ENCODE peak calls at places on chromosome 5, in eight cellular contexts. G is RCC 7860; I is C1 segment of cervical spinal cord; Q is nucleus accumbens; A is choroid plexus epithelial cell; J is activated T-cell treated with anti-CD3 and anti-CD28 coated beads, Interleukin-2, amount 50 U/mL, for 72 hours; Y is HS-27A; L is NAMALWA. K is an unnamed sample.

GRCh38 chr5:9454012-9454481 is 91.8 kb downstream of the SEMA5A start:
- DNase-seq in Q (no peak), A (no peak), G (peak; percentile 43), I (no peak), Y (no peak), L (no peak), J (no peak), K (no peak)

GRCh38 chr5:132877938-132878337 is 4.5 kb downstream of the LEAP2 start:
- DNase-seq in I (no peak), L (no peak), J (no peak), G (peak; percentile 74), Q (no peak), Y (no peak), A (peak; percentile 57), K (no peak)

GRCh38 chr5:90809695-90810094 is 251.1 kb downstream of the ADGRV1 start:
- DNase-seq in A (no peak), G (no peak), J (no peak), L (no peak), Q (no peak), Y (no peak), I (no peak), K (no peak)

GRCh38 chr5:121987685-121988073 is 25.9 kb downstream of the SRFBP1 start:
- DNase-seq in I (no peak), Q (no peak), Y (no peak), L (no peak), G (no peak), J (no peak), A (no peak), K (no peak)

GRCh38 chr5:77101298-77101697 is 14.2 kb upstream of the ZBED3 start:
- DNase-seq in I (no peak), A (peak; percentile 49), Q (no peak), G (peak; percentile 13), Y (no peak), L (no peak), J (no peak), K (no peak)

GRCh38 chr5:139650689-139651501 is 2.7 kb downstream of the CXXC5 start:
- DNase-seq in I (no peak), G (peak; percentile 59), A (peak; percentile 56), Q (peak; percentile 71), J (no peak), L (no peak), Y (no peak), K (no peak)

GRCh38 chr5:98042521-98042920 is 730.9 kb upstream of the RGMB start:
- DNase-seq in G (no peak), I (no peak), Q (no peak), L (no peak), J (no peak), A (no peak), Y (no peak), K (no peak)

GRCh38 chr5:77224672-77225355 is 14.3 kb downstream of the PDE8B start:
- DNase-seq in I (no peak), Y (no peak), G (no peak), L (no peak), A (peak; percentile 85), Q (no peak), J (no peak), K (no peak)

GRCh38 chr5:91177085-91177484 is 206.0 kb downstream of the ARRDC3 start:
- DNase-seq in Y (no peak), A (no peak), G (no peak), Q (no peak), L (no peak), J (no peak), I (no peak), K (no peak)

GRCh38 chr5:53503819-53504218 is 23.4 kb downstream of the FST start:
- DNase-seq in J (no peak), A (peak; percentile 31), G (no peak), Y (no peak), Q (no peak), I (no peak), L (no peak), K (no peak)

GRCh38 chr5:132089363-132089762 is 15.8 kb downstream of the CSF2 start:
- DNase-seq in A (no peak), G (no peak), Y (no peak), L (no peak), J (peak; percentile 1), Q (no peak), I (no peak), K (no peak)

GRCh38 chr5:4924581-4924980 is 215.5 kb upstream of the ADAMTS16 start:
- DNase-seq in A (peak; percentile 0), Q (no peak), L (no peak), J (no peak), Y (no peak), G (peak; percentile 70), I (no peak), K (no peak)

GRCh38 chr5:120344181-120344580 is 119.9 kb upstream of the PRR16 start:
- DNase-seq in Q (no peak), J (no peak), A (no peak), Y (no peak), I (no peak), G (no peak), L (no peak), K (no peak)

GRCh38 chr5:78573318-78573717 is 75.3 kb downstream of the LHFPL2 start:
- DNase-seq in L (peak; percentile 6), J (no peak), Q (no peak), A (no peak), Y (no peak), I (no peak), G (no peak), K (no peak)

GRCh38 chr5:143985832-143986485 is 174.0 kb downstream of the HMHB1 start:
- DNase-seq in G (peak; percentile 78), L (no peak), A (peak; percentile 62), I (no peak), Y (peak; percentile 59), Q (no peak), J (no peak), K (peak; percentile 7)

GRCh38 chr5:156036640-156037039 is 290.3 kb upstream of the SGCD start:
- DNase-seq in Q (no peak), Y (no peak), L (no peak), I (no peak), J (no peak), A (no peak), G (no peak), K (no peak)

GRCh38 chr5:93891491-93892480 is 150.4 kb upstream of the POU5F2 start:
- DNase-seq in G (no peak), L (no peak), Q (no peak), J (no peak), I (no peak), Y (no peak), A (no peak), K (peak; percentile 98)

GRCh38 chr5:9829621-9830020 is 199.5 kb upstream of the TAS2R1 start:
- DNase-seq in A (no peak), Y (no peak), L (no peak), J (no peak), G (peak; percentile 84), I (no peak), Q (no peak), K (no peak)

GRCh38 chr5:149153751-149154610 is 12.7 kb downstream of the ABLIM3 start:
- DNase-seq in L (no peak), Q (no peak), J (no peak), A (peak; percentile 87), G (peak; percentile 69), Y (no peak), I (no peak), K (no peak)

GRCh38 chr5:52672459-52672858 is 115.3 kb upstream of the ITGA1 start:
- DNase-seq in J (no peak), G (no peak), I (no peak), A (no peak), Q (no peak), L (no peak), Y (no peak), K (no peak)

GRCh38 chr5:149426931-149427330 is 47.8 kb upstream of the IL17B start:
- DNase-seq in L (no peak), J (no peak), Y (no peak), A (peak; percentile 50), I (no peak), G (peak; percentile 61), Q (no peak), K (no peak)

GRCh38 chr5:135271533-135272310 is 127.3 kb downstream of the MACROH2A1 start:
- DNase-seq in I (no peak), Y (no peak), Q (no peak), L (no peak), G (no peak), A (no peak), J (no peak), K (no peak)

GRCh38 chr5:169567079-169567478 is 16.5 kb upstream of the SPDL1 start:
- DNase-seq in Y (no peak), G (no peak), L (no peak), A (peak; percentile 33), I (no peak), Q (no peak), J (no peak), K (no peak)

GRCh38 chr5:54307583-54307982 is 2.8 kb downstream of the ARL15 start:
- DNase-seq in A (no peak), I (no peak), L (no peak), G (no peak), Y (no peak), J (no peak), Q (no peak), K (no peak)

GRCh38 chr5:45383985-45384384 is 312.2 kb downstream of the HCN1 start:
- DNase-seq in A (peak; percentile 7), G (no peak), Q (no peak), J (no peak), I (no peak), L (no peak), Y (no peak), K (no peak)

GRCh38 chr5:150159741-150160179 is 4.1 kb upstream of the PDGFRB start:
- DNase-seq in Q (no peak), I (no peak), J (no peak), L (peak; percentile 18), G (no peak), Y (no peak), A (peak; percentile 83), K (no peak)

GRCh38 chr5:61790007-61790406 is 457.9 kb downstream of the ZSWIM6 start:
- DNase-seq in Q (no peak), J (no peak), Y (no peak), L (no peak), G (no peak), A (no peak), I (no peak), K (no peak)

GRCh38 chr5:93583799-93584530 is 943 bp downstream of the NR2F1 start:
- DNase-seq in Y (no peak), I (no peak), J (no peak), Q (no peak), A (no peak), G (peak; percentile 9), L (no peak), K (peak; percentile 39)

GRCh38 chr5:59790399-59791130 is 103.0 kb downstream of the PDE4D start:
- DNase-seq in I (no peak), L (no peak), G (peak; percentile 36), Q (no peak), J (peak; percentile 15), Y (no peak), A (peak; percentile 77), K (no peak)

GRCh38 chr5:111584651-111585050 is 72.3 kb upstream of the STARD4 start:
- DNase-seq in J (peak; percentile 5), I (no peak), Q (no peak), A (peak; percentile 89), Y (no peak), G (peak; percentile 88), L (no peak), K (no peak)